ENCODE peak calls at places on chromosome 16, in seven cellular contexts. One of them, this sample, is unnamed.

GRCh38 chr16:12087901-12088364 is 111.4 kb downstream of the SNX29 start:
- DNase-seq in HFF-Myc: no peak
- DNase-seq in NCI-H1436: peak; percentile 35
- DNase-seq in cortex of kidney: no peak
- DNase-seq in activated CD4-positive, alpha-beta T cell treated with anti-CD3 and anti-CD28 coated beads, Interleukin-2, amount 10 ng/mL, durations not matched to agents 7 days and 5 days: no peak
- DNase-seq in CD4-positive, alpha-beta T cell: peak; percentile 17
- DNase-seq in hippocampal formation: no peak
- DNase-seq in this sample: no peak

GRCh38 chr16:48318630-48319029 is 66.6 kb downstream of the SIAH1 start:
- DNase-seq in HFF-Myc: no peak
- DNase-seq in NCI-H1436: no peak
- DNase-seq in cortex of kidney: no peak
- DNase-seq in activated CD4-positive, alpha-beta T cell treated with anti-CD3 and anti-CD28 coated beads, Interleukin-2, amount 10 ng/mL, durations not matched to agents 7 days and 5 days: peak; percentile 75
- DNase-seq in CD4-positive, alpha-beta T cell: peak; percentile 34
- DNase-seq in hippocampal formation: peak; percentile 60
- DNase-seq in this sample: no peak

GRCh38 chr16:71526111-71526998 is at the start of gene CHST4:
- DNase-seq in HFF-Myc: no peak
- DNase-seq in NCI-H1436: peak; percentile 23
- DNase-seq in cortex of kidney: no peak
- DNase-seq in activated CD4-positive, alpha-beta T cell treated with anti-CD3 and anti-CD28 coated beads, Interleukin-2, amount 10 ng/mL, durations not matched to agents 7 days and 5 days: no peak
- DNase-seq in CD4-positive, alpha-beta T cell: no peak
- DNase-seq in hippocampal formation: no peak
- DNase-seq in this sample: no peak

GRCh38 chr16:69796285-69797118 is 34.4 kb downstream of the WWP2 start:
- DNase-seq in HFF-Myc: peak; percentile 65
- DNase-seq in NCI-H1436: peak; percentile 45
- DNase-seq in cortex of kidney: no peak
- DNase-seq in activated CD4-positive, alpha-beta T cell treated with anti-CD3 and anti-CD28 coated beads, Interleukin-2, amount 10 ng/mL, durations not matched to agents 7 days and 5 days: peak; percentile 37
- DNase-seq in CD4-positive, alpha-beta T cell: peak; percentile 10
- DNase-seq in hippocampal formation: peak; percentile 77
- DNase-seq in this sample: no peak

GRCh38 chr16:85781685-85782370 is 17.5 kb downstream of the EMC8 start:
- DNase-seq in HFF-Myc: no peak
- DNase-seq in NCI-H1436: no peak
- DNase-seq in cortex of kidney: no peak
- DNase-seq in activated CD4-positive, alpha-beta T cell treated with anti-CD3 and anti-CD28 coated beads, Interleukin-2, amount 10 ng/mL, durations not matched to agents 7 days and 5 days: no peak
- DNase-seq in CD4-positive, alpha-beta T cell: no peak
- DNase-seq in hippocampal formation: peak; percentile 14
- DNase-seq in this sample: peak; percentile 12

GRCh38 chr16:1528921-1529537 is 4.4 kb upstream of the TMEM204 start:
- DNase-seq in HFF-Myc: no peak
- DNase-seq in NCI-H1436: no peak
- DNase-seq in cortex of kidney: no peak
- DNase-seq in activated CD4-positive, alpha-beta T cell treated with anti-CD3 and anti-CD28 coated beads, Interleukin-2, amount 10 ng/mL, durations not matched to agents 7 days and 5 days: no peak
- DNase-seq in CD4-positive, alpha-beta T cell: no peak
- DNase-seq in hippocampal formation: no peak
- DNase-seq in this sample: no peak

GRCh38 chr16:66660422-66661209 is 35.9 kb downstream of the CMTM4 start:
- DNase-seq in HFF-Myc: peak; percentile 71
- DNase-seq in NCI-H1436: no peak
- DNase-seq in cortex of kidney: no peak
- DNase-seq in activated CD4-positive, alpha-beta T cell treated with anti-CD3 and anti-CD28 coated beads, Interleukin-2, amount 10 ng/mL, durations not matched to agents 7 days and 5 days: no peak
- DNase-seq in CD4-positive, alpha-beta T cell: no peak
- DNase-seq in hippocampal formation: peak; percentile 81
- DNase-seq in this sample: peak; percentile 34

GRCh38 chr16:2179576-2179975 is 16.8 kb downstream of the CASKIN1 start:
- DNase-seq in HFF-Myc: no peak
- DNase-seq in NCI-H1436: no peak
- DNase-seq in cortex of kidney: no peak
- DNase-seq in activated CD4-positive, alpha-beta T cell treated with anti-CD3 and anti-CD28 coated beads, Interleukin-2, amount 10 ng/mL, durations not matched to agents 7 days and 5 days: no peak
- DNase-seq in CD4-positive, alpha-beta T cell: no peak
- DNase-seq in hippocampal formation: no peak
- DNase-seq in this sample: no peak

GRCh38 chr16:88804173-88804551 is 573 bp downstream of the CDT1 start:
- DNase-seq in HFF-Myc: no peak
- DNase-seq in NCI-H1436: no peak
- DNase-seq in cortex of kidney: no peak
- DNase-seq in activated CD4-positive, alpha-beta T cell treated with anti-CD3 and anti-CD28 coated beads, Interleukin-2, amount 10 ng/mL, durations not matched to agents 7 days and 5 days: no peak
- DNase-seq in CD4-positive, alpha-beta T cell: no peak
- DNase-seq in hippocampal formation: no peak
- DNase-seq in this sample: no peak

GRCh38 chr16:10938844-10939648 is 3.2 kb downstream of the DEXI start:
- DNase-seq in HFF-Myc: no peak
- DNase-seq in NCI-H1436: no peak
- DNase-seq in cortex of kidney: no peak
- DNase-seq in activated CD4-positive, alpha-beta T cell treated with anti-CD3 and anti-CD28 coated beads, Interleukin-2, amount 10 ng/mL, durations not matched to agents 7 days and 5 days: no peak
- DNase-seq in CD4-positive, alpha-beta T cell: no peak
- DNase-seq in hippocampal formation: no peak
- DNase-seq in this sample: no peak

GRCh38 chr16:14364386-14365199 is 265.5 kb downstream of the PARN start:
- DNase-seq in HFF-Myc: no peak
- DNase-seq in NCI-H1436: no peak
- DNase-seq in cortex of kidney: no peak
- DNase-seq in activated CD4-positive, alpha-beta T cell treated with anti-CD3 and anti-CD28 coated beads, Interleukin-2, amount 10 ng/mL, durations not matched to agents 7 days and 5 days: no peak
- DNase-seq in CD4-positive, alpha-beta T cell: no peak
- DNase-seq in hippocampal formation: no peak
- DNase-seq in this sample: no peak

GRCh38 chr16:78562156-78562555 is 462.7 kb downstream of the WWOX start:
- DNase-seq in HFF-Myc: no peak
- DNase-seq in NCI-H1436: no peak
- DNase-seq in cortex of kidney: no peak
- DNase-seq in activated CD4-positive, alpha-beta T cell treated with anti-CD3 and anti-CD28 coated beads, Interleukin-2, amount 10 ng/mL, durations not matched to agents 7 days and 5 days: no peak
- DNase-seq in CD4-positive, alpha-beta T cell: no peak
- DNase-seq in hippocampal formation: no peak
- DNase-seq in this sample: no peak

GRCh38 chr16:66434619-66435430 is 7.7 kb downstream of the BEAN1 start:
- DNase-seq in HFF-Myc: no peak
- DNase-seq in NCI-H1436: no peak
- DNase-seq in cortex of kidney: no peak
- DNase-seq in activated CD4-positive, alpha-beta T cell treated with anti-CD3 and anti-CD28 coated beads, Interleukin-2, amount 10 ng/mL, durations not matched to agents 7 days and 5 days: no peak
- DNase-seq in CD4-positive, alpha-beta T cell: no peak
- DNase-seq in hippocampal formation: no peak
- DNase-seq in this sample: no peak

GRCh38 chr16:16169615-16170014 is 53.7 kb downstream of the ABCC6 start:
- DNase-seq in HFF-Myc: no peak
- DNase-seq in NCI-H1436: no peak
- DNase-seq in cortex of kidney: no peak
- DNase-seq in activated CD4-positive, alpha-beta T cell treated with anti-CD3 and anti-CD28 coated beads, Interleukin-2, amount 10 ng/mL, durations not matched to agents 7 days and 5 days: no peak
- DNase-seq in CD4-positive, alpha-beta T cell: no peak
- DNase-seq in hippocampal formation: no peak
- DNase-seq in this sample: no peak

GRCh38 chr16:47258874-47259461 is 115.2 kb upstream of the NETO2 start:
- DNase-seq in HFF-Myc: peak; percentile 15
- DNase-seq in NCI-H1436: peak; percentile 0
- DNase-seq in cortex of kidney: no peak
- DNase-seq in activated CD4-positive, alpha-beta T cell treated with anti-CD3 and anti-CD28 coated beads, Interleukin-2, amount 10 ng/mL, durations not matched to agents 7 days and 5 days: peak; percentile 10
- DNase-seq in CD4-positive, alpha-beta T cell: no peak
- DNase-seq in hippocampal formation: no peak
- DNase-seq in this sample: no peak

GRCh38 chr16:70399951-70400350 is 38.9 kb downstream of the ST3GAL2 start:
- DNase-seq in HFF-Myc: no peak
- DNase-seq in NCI-H1436: no peak
- DNase-seq in cortex of kidney: no peak
- DNase-seq in activated CD4-positive, alpha-beta T cell treated with anti-CD3 and anti-CD28 coated beads, Interleukin-2, amount 10 ng/mL, durations not matched to agents 7 days and 5 days: no peak
- DNase-seq in CD4-positive, alpha-beta T cell: no peak
- DNase-seq in hippocampal formation: no peak
- DNase-seq in this sample: no peak

GRCh38 chr16:11391576-11391975 is 46.3 kb downstream of the RMI2 start:
- DNase-seq in HFF-Myc: no peak
- DNase-seq in NCI-H1436: peak; percentile 52
- DNase-seq in cortex of kidney: no peak
- DNase-seq in activated CD4-positive, alpha-beta T cell treated with anti-CD3 and anti-CD28 coated beads, Interleukin-2, amount 10 ng/mL, durations not matched to agents 7 days and 5 days: no peak
- DNase-seq in CD4-positive, alpha-beta T cell: no peak
- DNase-seq in hippocampal formation: no peak
- DNase-seq in this sample: no peak

GRCh38 chr16:29007865-29008593 is 23.2 kb downstream of the LAT start:
- DNase-seq in HFF-Myc: peak; percentile 77
- DNase-seq in NCI-H1436: no peak
- DNase-seq in cortex of kidney: no peak
- DNase-seq in activated CD4-positive, alpha-beta T cell treated with anti-CD3 and anti-CD28 coated beads, Interleukin-2, amount 10 ng/mL, durations not matched to agents 7 days and 5 days: peak; percentile 83
- DNase-seq in CD4-positive, alpha-beta T cell: peak; percentile 79
- DNase-seq in hippocampal formation: no peak
- DNase-seq in this sample: no peak

GRCh38 chr16:67993207-67994036 is 5.9 kb downstream of the DPEP2 start:
- DNase-seq in HFF-Myc: no peak
- DNase-seq in NCI-H1436: peak; percentile 73
- DNase-seq in cortex of kidney: no peak
- DNase-seq in activated CD4-positive, alpha-beta T cell treated with anti-CD3 and anti-CD28 coated beads, Interleukin-2, amount 10 ng/mL, durations not matched to agents 7 days and 5 days: peak; percentile 82
- DNase-seq in CD4-positive, alpha-beta T cell: peak; percentile 74
- DNase-seq in hippocampal formation: peak; percentile 5
- DNase-seq in this sample: peak; percentile 56